ENCODE peak calls at places on chromosome 9, in four cellular contexts. T, I, A and Q are unnamed samples.

GRCh38 chr9:10003047-10003446 is 609.8 kb downstream of the PTPRD start:
- DNase-seq in T (no peak), I (no peak), A (no peak), Q (no peak)

GRCh38 chr9:76431601-76432000 is 27.4 kb upstream of the GCNT1 start:
- DNase-seq in T (no peak), I (no peak), A (no peak), Q (no peak)

GRCh38 chr9:93397664-93398381 is 53.7 kb upstream of the FAM120A start:
- DNase-seq in T (no peak), I (no peak), A (no peak), Q (no peak)

GRCh38 chr9:102479191-102479590 is 515.9 kb upstream of the CYLC2 start:
- DNase-seq in T (no peak), I (no peak), A (no peak), Q (no peak)

GRCh38 chr9:133994359-133995011 is 2.4 kb upstream of the VAV2 start:
- DNase-seq in T (no peak), I (peak; percentile 96), A (peak; percentile 82), Q (peak; percentile 46)

GRCh38 chr9:105458404-105458803 is 10.6 kb downstream of the FSD1L start:
- DNase-seq in T (no peak), I (no peak), A (peak; percentile 14), Q (no peak)

GRCh38 chr9:131393622-131394463 is at the start of gene PRRC2B:
- DNase-seq in T (no peak), I (peak; percentile 87), A (peak; percentile 96), Q (peak; percentile 33)

GRCh38 chr9:129674229-129674628 is 8.8 kb downstream of the PRRX2 start:
- DNase-seq in T (no peak), I (no peak), A (no peak), Q (no peak)

GRCh38 chr9:5712651-5713360 is 83.9 kb downstream of the RIC1 start:
- DNase-seq in T (no peak), I (no peak), A (no peak), Q (no peak)

GRCh38 chr9:93267681-93268505 is 84.0 kb downstream of the WNK2 start:
- DNase-seq in T (no peak), I (no peak), A (no peak), Q (no peak)

GRCh38 chr9:14865206-14865605 is 45.0 kb downstream of the FREM1 start:
- DNase-seq in T (no peak), I (no peak), A (no peak), Q (no peak)

GRCh38 chr9:8821910-8822666 is 1022.5 kb upstream of the DMAC1 start:
- DNase-seq in T (no peak), I (no peak), A (no peak), Q (no peak)
- TF ChIP-seq RAD21 in T (no peak), I (no peak), A (no peak), Q (no peak)

GRCh38 chr9:3969846-3970245 is 330.0 kb downstream of the GLIS3 start:
- DNase-seq in T (no peak), I (no peak), A (no peak), Q (no peak)
- TF ChIP-seq EGR1 in T (no peak), I (no peak), A (no peak), Q (no peak)

GRCh38 chr9:89374176-89374575 is 55.9 kb downstream of the SECISBP2 start:
- DNase-seq in T (no peak), I (no peak), A (no peak), Q (no peak)

GRCh38 chr9:89375181-89375760 is 57.0 kb downstream of the SECISBP2 start:
- DNase-seq in T (peak; percentile 42), I (no peak), A (no peak), Q (no peak)

GRCh38 chr9:89370593-89370992 is 52.3 kb downstream of the SECISBP2 start:
- DNase-seq in T (no peak), I (no peak), A (no peak), Q (no peak)

GRCh38 chr9:89372230-89372816 is 54.0 kb downstream of the SECISBP2 start:
- DNase-seq in T (no peak), I (no peak), A (no peak), Q (no peak)

GRCh38 chr9:89372979-89373378 is 54.7 kb downstream of the SECISBP2 start:
- DNase-seq in T (no peak), I (no peak), A (no peak), Q (no peak)
- TF ChIP-seq RAD21 in T (no peak), I (no peak), A (no peak), Q (no peak)

DNA sequence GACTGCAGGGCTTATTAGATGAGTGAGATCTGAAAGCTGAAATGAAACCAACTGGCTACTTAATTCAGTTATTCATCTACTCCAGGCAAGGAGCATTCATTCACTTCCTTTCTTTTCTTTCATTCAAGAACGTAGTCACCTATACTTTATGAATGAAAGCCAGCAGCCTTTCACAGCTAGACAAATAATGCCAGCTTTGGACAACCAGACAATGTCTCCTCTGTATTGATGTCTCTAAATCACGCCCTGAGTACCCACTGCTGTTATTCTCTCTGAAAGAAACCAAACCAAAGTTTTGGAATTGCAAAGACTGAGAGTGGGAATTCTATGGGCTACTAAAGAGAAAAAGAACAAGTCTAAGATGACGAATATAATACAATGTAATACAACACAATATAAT is 121.2 kb upstream of the PTPN3 start:
- DNase-seq in T (no peak), I (no peak), A (no peak), Q (no peak)
- TF ChIP-seq EGR1 in T (no peak), I (no peak), A (no peak), Q (no peak)

GRCh38 chr9:11235061-11235460 is 622.3 kb upstream of the PTPRD start:
- DNase-seq in T (no peak), I (no peak), A (no peak), Q (no peak)
- TF ChIP-seq RAD21 in T (no peak), I (no peak), A (no peak), Q (no peak)

DNA sequence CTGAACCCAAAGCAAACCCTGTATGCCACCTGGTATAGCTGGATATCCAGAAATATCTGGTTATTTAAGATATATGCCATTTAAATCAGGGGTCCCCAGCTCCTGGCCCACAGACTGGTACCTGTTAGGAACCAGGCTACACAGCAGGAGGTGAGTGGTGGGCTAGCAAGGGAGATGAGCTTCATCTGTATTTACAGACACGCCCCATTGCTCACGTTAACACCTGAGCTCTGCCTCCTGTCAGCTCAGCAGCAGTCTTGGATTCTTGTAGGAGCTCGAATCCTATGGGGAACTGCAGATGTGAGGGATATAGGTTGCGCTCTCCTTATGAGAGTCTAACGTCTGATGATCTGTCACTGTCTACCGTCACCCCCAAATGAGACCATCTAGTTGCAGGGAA is 646.6 kb downstream of the TLE4 start:
- DNase-seq in T (no peak), I (no peak), A (no peak), Q (no peak)
- TF ChIP-seq EGR1 in T (no peak), I (no peak), A (no peak), Q (no peak)

DNA sequence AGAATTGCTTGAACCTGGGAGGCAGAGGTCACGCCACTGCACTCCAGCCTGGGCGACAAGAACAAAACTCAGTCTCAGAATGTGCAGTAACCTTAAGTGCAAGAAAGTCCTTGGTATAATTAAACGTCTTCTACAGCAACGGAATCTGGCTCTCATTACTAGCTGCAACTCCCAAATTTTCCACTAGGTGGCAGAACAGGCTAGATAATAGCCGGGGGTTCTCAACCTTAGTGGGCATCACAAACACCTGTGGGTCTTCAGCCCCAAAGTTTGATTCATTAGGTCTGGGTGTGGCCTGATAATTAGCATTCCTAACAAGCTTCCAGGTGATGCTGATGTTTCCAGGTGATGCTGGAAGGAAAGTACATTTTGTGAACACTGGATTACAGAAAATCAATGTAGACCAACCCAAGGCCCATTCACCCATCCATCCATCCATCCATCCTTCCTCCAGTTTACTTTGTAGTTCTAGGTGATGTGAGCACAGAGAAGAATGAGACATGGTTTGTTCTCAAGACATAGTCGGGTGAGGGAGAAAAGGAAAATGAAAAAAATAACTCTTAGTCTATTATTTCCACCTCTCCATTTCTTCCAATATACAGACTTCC is 37.3 kb downstream of the FBXW2 start:
- DNase-seq in T (peak; percentile 30), I (peak; percentile 85), A (peak; percentile 84), Q (peak; percentile 24)
- TF ChIP-seq RAD21 in T (peak; percentile 96), I (peak; percentile 93), A (peak; percentile 94), Q (peak; percentile 92)

DNA sequence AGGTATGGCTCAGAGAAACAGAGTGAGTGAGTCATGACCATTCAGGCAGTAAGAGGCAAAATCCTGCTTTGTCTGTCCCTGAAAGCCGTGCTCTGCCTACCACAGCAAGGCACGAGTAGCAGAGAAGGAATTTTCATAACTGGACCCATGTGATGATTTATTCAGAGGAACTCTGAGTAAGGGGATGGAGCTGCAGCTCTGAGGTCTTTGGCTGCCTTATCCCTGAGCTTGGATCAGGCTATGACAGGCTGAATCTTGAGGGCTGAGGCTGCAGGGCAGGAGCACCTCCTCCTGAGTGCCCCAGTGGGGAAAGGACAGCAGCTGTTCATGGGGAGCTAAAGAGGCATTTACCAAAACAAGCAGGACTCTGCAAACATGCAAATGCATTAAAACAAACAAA is 183.4 kb downstream of the PAPPA start:
- DNase-seq in T (no peak), I (no peak), A (no peak), Q (no peak)
- TF ChIP-seq EGR1 in T (no peak), I (no peak), A (no peak), Q (no peak)